ENCODE peak calls at places on chromosome 3, in seven cellular contexts. C, Z, B, M, D, A and U are unnamed samples.
A peak's percentile ranks its signal among the peaks of the same experiment; 100 is the strongest.

GRCh38 chr3:161423911-161424522 is 52.7 kb upstream of the SPTSSB start:
- DNase-seq in C (peak; percentile 41), Z (peak; percentile 48), B (no peak), M (peak; percentile 34), D (peak; percentile 35), A (no peak), U (peak; percentile 80)

GRCh38 chr3:164458986-164459385 is 619.3 kb downstream of the SI start:
- DNase-seq in C (no peak), Z (no peak), B (no peak), M (no peak), D (no peak), A (no peak), U (no peak)

GRCh38 chr3:46245155-46245554 is 2.9 kb downstream of the CCR3 start:
- DNase-seq in C (no peak), Z (no peak), B (no peak), M (no peak), D (no peak), A (no peak), U (no peak)

GRCh38 chr3:23166804-23167203 is 36.3 kb upstream of the UBE2E2 start:
- DNase-seq in C (no peak), Z (no peak), B (no peak), M (no peak), D (no peak), A (no peak), U (no peak)

GRCh38 chr3:46019707-46020106 is 7.6 kb downstream of the XCR1 start:
- DNase-seq in C (no peak), Z (no peak), B (no peak), M (no peak), D (no peak), A (no peak), U (no peak)

GRCh38 chr3:39154323-39155021 is 1.1 kb upstream of the CSRNP1 start:
- DNase-seq in C (peak; percentile 60), Z (no peak), B (peak; percentile 84), M (peak; percentile 74), D (peak; percentile 86), A (no peak), U (peak; percentile 69)

GRCh38 chr3:169968224-169968623 is 1.6 kb downstream of the SEC62 start:
- DNase-seq in C (no peak), Z (no peak), B (no peak), M (no peak), D (no peak), A (no peak), U (no peak)

GRCh38 chr3:113092746-113093145 is 102.0 kb downstream of the GTPBP8 start:
- DNase-seq in C (no peak), Z (no peak), B (no peak), M (no peak), D (no peak), A (no peak), U (no peak)

GRCh38 chr3:4744405-4745239 is 234.6 kb upstream of the BHLHE40 start:
- DNase-seq in C (peak; percentile 89), Z (no peak), B (no peak), M (no peak), D (no peak), A (no peak), U (no peak)

GRCh38 chr3:170753421-170754344 is 116.3 kb downstream of the RPL22L1 start:
- DNase-seq in C (no peak), Z (no peak), B (no peak), M (no peak), D (no peak), A (no peak), U (no peak)

GRCh38 chr3:157240413-157240812 is 80.5 kb upstream of the CCNL1 start:
- DNase-seq in C (no peak), Z (no peak), B (no peak), M (no peak), D (no peak), A (no peak), U (no peak)

GRCh38 chr3:47266709-47267489 is 15.7 kb downstream of the KIF9 start:
- DNase-seq in C (peak; percentile 80), Z (peak; percentile 73), B (no peak), M (peak; percentile 57), D (peak; percentile 91), A (peak; percentile 51), U (no peak)

GRCh38 chr3:122918576-122919290 is 108.8 kb downstream of the SEMA5B start:
- DNase-seq in C (no peak), Z (no peak), B (no peak), M (no peak), D (no peak), A (no peak), U (peak; percentile 49)

GRCh38 chr3:169945313-169945712 is 21.3 kb upstream of the SEC62 start:
- DNase-seq in C (no peak), Z (no peak), B (no peak), M (no peak), D (peak; percentile 67), A (peak; percentile 85), U (no peak)

GRCh38 chr3:15512173-15512572 is 9.3 kb downstream of the COLQ start:
- DNase-seq in C (no peak), Z (no peak), B (no peak), M (no peak), D (no peak), A (no peak), U (no peak)

GRCh38 chr3:127970966-127971592 is 56.0 kb downstream of the KBTBD12 start:
- DNase-seq in C (peak; percentile 34), Z (peak; percentile 51), B (no peak), M (peak; percentile 54), D (peak; percentile 37), A (peak; percentile 26), U (peak; percentile 74)

GRCh38 chr3:9749333-9749662 is 454 bp upstream of the OGG1 start:
- DNase-seq in C (no peak), Z (no peak), B (no peak), M (no peak), D (no peak), A (no peak), U (no peak)

GRCh38 chr3:12870942-12871341 is 29.6 kb upstream of the RPL32 start:
- DNase-seq in C (no peak), Z (no peak), B (no peak), M (no peak), D (no peak), A (no peak), U (no peak)

GRCh38 chr3:46861293-46861995 is 1.8 kb downstream of the MYL3 start:
- DNase-seq in C (peak; percentile 18), Z (no peak), B (no peak), M (no peak), D (no peak), A (no peak), U (no peak)

GRCh38 chr3:94301346-94301745 is 238.5 kb downstream of the NSUN3 start:
- DNase-seq in C (no peak), Z (no peak), B (no peak), M (no peak), D (no peak), A (no peak), U (no peak)

GRCh38 chr3:162400697-162401096 is 904.1 kb downstream of the OTOL1 start:
- DNase-seq in C (no peak), Z (no peak), B (no peak), M (no peak), D (no peak), A (no peak), U (no peak)

GRCh38 chr3:134341391-134341790 is 32.9 kb downstream of the AMOTL2 start:
- DNase-seq in C (no peak), Z (no peak), B (no peak), M (no peak), D (no peak), A (no peak), U (no peak)

GRCh38 chr3:134342269-134342668 is 32.0 kb downstream of the AMOTL2 start:
- DNase-seq in C (no peak), Z (no peak), B (no peak), M (no peak), D (no peak), A (no peak), U (no peak)

GRCh38 chr3:134338516-134339261 is 35.6 kb downstream of the AMOTL2 start:
- DNase-seq in C (no peak), Z (no peak), B (no peak), M (no peak), D (no peak), A (no peak), U (no peak)

GRCh38 chr3:134339331-134339730 is 34.9 kb downstream of the AMOTL2 start:
- DNase-seq in C (no peak), Z (no peak), B (no peak), M (no peak), D (no peak), A (no peak), U (no peak)

DNA sequence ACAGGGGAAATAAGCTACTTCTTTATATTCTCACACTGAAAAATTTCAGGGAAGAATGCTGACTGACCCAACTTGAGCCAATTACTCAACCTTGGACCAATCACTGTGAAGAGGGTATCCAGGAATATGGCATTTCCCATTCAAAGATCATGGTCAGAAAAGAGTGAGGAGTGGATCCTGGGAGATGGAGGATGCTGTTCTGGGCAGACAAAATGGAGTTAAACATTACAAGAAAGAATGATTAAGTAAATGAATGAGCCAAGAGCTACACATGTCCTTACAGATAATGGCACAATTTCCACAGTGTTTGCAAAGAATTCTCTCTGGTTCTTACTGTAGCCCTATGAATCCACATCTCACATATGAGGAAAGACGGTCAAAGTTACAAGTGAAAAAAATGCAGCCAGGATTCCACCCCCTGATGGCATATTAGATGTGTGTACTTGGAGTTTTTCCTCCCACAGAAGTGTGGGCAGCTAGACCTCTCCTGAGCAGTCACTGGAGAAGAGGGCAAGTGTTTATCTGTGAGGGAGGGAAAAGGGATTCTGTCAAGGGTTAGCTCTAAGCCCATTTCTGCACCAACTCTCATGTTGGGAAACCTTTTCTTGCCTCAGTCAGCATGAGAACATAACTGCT is 33.8 kb downstream of the AMOTL2 start:
- DNase-seq in C (no peak), Z (no peak), B (no peak), M (no peak), D (no peak), A (no peak), U (no peak)
- TF ChIP-seq JUND in C (no peak), Z (no peak), B (no peak), M (no peak), D (no peak), A (no peak), U (no peak)

GRCh38 chr3:105752791-105753415 is 115.9 kb downstream of the CBLB start:
- DNase-seq in C (no peak), Z (peak; percentile 52), B (no peak), M (no peak), D (no peak), A (no peak), U (no peak)
- TF ChIP-seq JUND in C (no peak), Z (no peak), B (no peak), M (no peak), D (no peak), A (no peak), U (no peak)

GRCh38 chr3:192273611-192274010 is 453.7 kb downstream of the FGF12 start:
- DNase-seq in C (no peak), Z (no peak), B (no peak), M (no peak), D (no peak), A (no peak), U (peak; percentile 89)
- TF ChIP-seq JUND in C (no peak), Z (no peak), B (no peak), M (no peak), D (no peak), A (no peak), U (no peak)

DNA sequence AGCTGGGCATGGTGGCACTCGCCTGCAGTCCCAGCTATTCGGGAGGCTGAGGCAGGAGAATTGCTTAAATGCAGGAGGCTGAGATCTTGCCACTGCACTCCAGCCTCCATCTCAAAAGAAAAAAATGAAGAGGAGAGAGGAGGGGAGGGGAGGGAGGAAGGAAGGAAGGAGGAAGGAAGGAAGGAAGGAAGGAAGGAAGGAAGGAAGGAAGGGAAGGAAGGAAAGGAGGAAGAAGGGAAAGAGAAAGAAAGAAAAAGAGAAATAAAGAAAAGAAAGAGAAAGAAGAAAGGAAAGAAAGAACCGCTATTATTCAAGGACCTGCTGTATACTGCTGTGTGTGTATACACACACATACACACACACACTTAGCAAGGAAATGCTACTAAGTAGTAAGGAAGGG is 35.6 kb upstream of the DYNC1LI1 start:
- DNase-seq in C (no peak), Z (no peak), B (no peak), M (no peak), D (no peak), A (no peak), U (no peak)
- TF ChIP-seq JUND in C (no peak), Z (no peak), B (no peak), M (no peak), D (no peak), A (no peak), U (no peak)